ENCODE peak calls at places on chromosomes 7 and 10, in six cellular contexts. J is Right ventricle myocardium inferior, K is glutamatergic neuron, I is retina, G is amygdala, O is neural crest cell. T is an unnamed sample.
A peak's percentile ranks its signal among the peaks of the same experiment; 100 is the strongest.

GRCh38 chr7:104241581-104241980 is 33.8 kb upstream of the ORC5 start:
- DNase-seq in O (no peak), G (no peak), I (no peak), K (no peak), J (no peak), T (no peak)

GRCh38 chr7:141674702-141675101 is 27.3 kb downstream of the DENND11 start:
- DNase-seq in O (peak; percentile 34), I (peak; percentile 80), G (no peak), J (no peak), K (peak; percentile 45), T (no peak)

GRCh38 chr7:47435889-47436312 is 146.0 kb downstream of the TNS3 start:
- DNase-seq in K (peak; percentile 58), I (no peak), O (peak; percentile 48), G (no peak), J (no peak), T (no peak)

GRCh38 chr7:142568430-142569097 is 180.7 kb upstream of the PRSS1 start:
- DNase-seq in G (no peak), I (no peak), K (no peak), O (no peak), J (no peak), T (no peak)

GRCh38 chr7:151330181-151330580 is 11.4 kb upstream of the NUB1 start:
- DNase-seq in J (no peak), K (no peak), G (no peak), I (no peak), O (no peak), T (no peak)

GRCh38 chr10:58330397-58330796 is 4.4 kb upstream of the UBE2D1 start:
- DNase-seq in K (no peak), J (no peak), O (no peak), I (no peak), G (no peak), T (no peak)

GRCh38 chr7:105600720-105601550 is 19.6 kb upstream of the EFCAB10 start:
- DNase-seq in K (no peak), G (no peak), J (no peak), O (no peak), I (no peak), T (no peak)

GRCh38 chr10:117429644-117430043 is 54.4 kb upstream of the PDZD8 start:
- DNase-seq in O (no peak), G (no peak), K (no peak), I (no peak), J (no peak), T (no peak)

GRCh38 chr7:154914580-154915380 is 88.1 kb downstream of the PAXIP1 start:
- DNase-seq in O (no peak), G (no peak), J (no peak), K (peak; percentile 32), I (peak; percentile 67), T (no peak)

GRCh38 chr10:9227679-9228365 is 1173.3 kb downstream of the GATA3 start:
- DNase-seq in K (no peak), I (no peak), J (no peak), G (no peak), O (no peak), T (no peak)